ENCODE peak calls at places on chromosomes 3 and 15, in ten cellular contexts. U, G, Q, K, D, I, M, X, W and H are unnamed samples. For H3K4me1, the result is how much of the 10 kb centered on the place peaks cover.

GRCh38 chr3:157794771-157795170 is 291.6 kb upstream of the VEPH1 start:
- DNase-seq in U (no peak), G (no peak), Q (no peak), K (peak), D (peak), I (no peak), M (no peak), X (no peak), W (no peak), H (peak)

GRCh38 chr15:101198031-101198430 is 53.8 kb downstream of the CHSY1 start:
- DNase-seq in U (no peak), G (no peak), Q (no peak), K (no peak), D (no peak), I (no peak), M (no peak), X (no peak), W (no peak), H (no peak)

GRCh38 chr3:86782271-86782670 is 208.7 kb downstream of the VGLL3 start:
- DNase-seq in U (no peak), G (no peak), Q (no peak), K (no peak), D (peak), I (no peak), M (no peak), X (no peak), W (no peak), H (no peak)

GRCh38 chr15:69725957-69726356 is 273.3 kb downstream of the RPLP1 start:
- DNase-seq in U (no peak), G (no peak), Q (peak), K (no peak), D (no peak), I (no peak), M (no peak), X (no peak), W (no peak), H (no peak)

GRCh38 chr3:65979152-65979551 is 59.6 kb downstream of the MAGI1 start:
- DNase-seq in U (no peak), G (no peak), Q (no peak), K (no peak), D (peak), I (no peak), M (no peak), X (no peak), W (no peak), H (peak)

GRCh38 chr15:99925661-99926461 is 192.6 kb upstream of the LYSMD4 start:
- DNase-seq in U (peak), G (peak), Q (peak), K (no peak), D (peak), I (peak), M (no peak), X (peak), W (peak), H (peak)

GRCh38 chr15:81190922-81191507 is 5.7 kb upstream of the IL16 start:
- DNase-seq in U (no peak), G (no peak), Q (no peak), K (no peak), D (no peak), I (no peak), M (no peak), X (no peak), W (no peak), H (no peak)

GRCh38 chr3:42541079-42541478 is 38.6 kb downstream of the VIPR1 start:
- DNase-seq in U (no peak), G (no peak), Q (no peak), K (no peak), D (no peak), I (no peak), M (no peak), X (no peak), W (no peak), H (no peak)

GRCh38 chr3:72048873-72049272 is 263.9 kb upstream of the PROK2 start:
- DNase-seq in U (no peak), G (no peak), Q (no peak), K (no peak), D (no peak), I (no peak), M (no peak), X (no peak), W (no peak), H (no peak)

GRCh38 chr15:65355173-65355982 is 22.4 kb downstream of the IGDCC3 start:
- DNase-seq in U (no peak), G (no peak), Q (no peak), K (peak), D (no peak), I (no peak), M (no peak), X (peak), W (no peak), H (no peak)

GRCh38 chr3:43855674-43856299 is 165.0 kb downstream of the ABHD5 start:
- DNase-seq in U (peak), G (peak), Q (peak), K (peak), D (peak), I (no peak), M (peak), X (peak), W (peak), H (peak)

GRCh38 chr3:37910666-37911400 is 49.2 kb downstream of the CTDSPL start:
- DNase-seq in U (no peak), G (no peak), Q (no peak), K (no peak), D (no peak), I (no peak), M (no peak), X (no peak), W (no peak), H (no peak)

GRCh38 chr15:63586790-63587189 is 10.4 kb upstream of the FBXL22 start:
- DNase-seq in U (no peak), G (no peak), Q (no peak), K (no peak), D (no peak), I (no peak), M (no peak), X (no peak), W (no peak), H (no peak)

GRCh38 chr3:65659396-65659795 is 379.3 kb downstream of the MAGI1 start:
- DNase-seq in U (no peak), G (no peak), Q (no peak), K (no peak), D (no peak), I (no peak), M (no peak), X (no peak), W (no peak), H (no peak)

GRCh38 chr15:25173241-25174028 is 218.6 kb downstream of the SNRPN start:
- DNase-seq in U (no peak), G (no peak), Q (peak), K (peak), D (no peak), I (peak), M (no peak), X (no peak), W (peak), H (no peak)

GRCh38 chr3:25663324-25664065 is 1.2 kb downstream of the TOP2B start:
- DNase-seq in U (peak), G (peak), Q (no peak), K (no peak), D (peak), I (no peak), M (no peak), X (peak), W (no peak), H (peak)

GRCh38 chr3:140627756-140628155 is 50.1 kb upstream of the TRIM42 start:
- DNase-seq in U (no peak), G (no peak), Q (no peak), K (peak), D (peak), I (no peak), M (no peak), X (no peak), W (no peak), H (no peak)

GRCh38 chr15:80325206-80325605 is 73.2 kb upstream of the CTXND1 start:
- DNase-seq in U (no peak), G (no peak), Q (no peak), K (peak), D (no peak), I (no peak), M (no peak), X (no peak), W (no peak), H (no peak)

GRCh38 chr3:192816274-192816853 is 89.0 kb upstream of the FGF12 start:
- DNase-seq in U (no peak), G (peak), Q (no peak), K (no peak), D (peak), I (no peak), M (no peak), X (peak), W (no peak), H (peak)

GRCh38 chr15:98881526-98882517 is 125.8 kb downstream of the PGPEP1L start:
- DNase-seq in U (no peak), G (no peak), Q (no peak), K (no peak), D (peak), I (no peak), M (no peak), X (peak), W (no peak), H (peak)

GRCh38 chr3:156509209-156510174 is 45.4 kb downstream of the SSR3 start:
- DNase-seq in U (no peak), G (peak), Q (no peak), K (no peak), D (peak), I (no peak), M (no peak), X (peak), W (no peak), H (peak)
- TF ChIP-seq CTCF in U (peak), G (peak), Q (peak), K (peak), D (peak), I (peak), M (peak), X (peak), W (peak), H (peak)

DNA sequence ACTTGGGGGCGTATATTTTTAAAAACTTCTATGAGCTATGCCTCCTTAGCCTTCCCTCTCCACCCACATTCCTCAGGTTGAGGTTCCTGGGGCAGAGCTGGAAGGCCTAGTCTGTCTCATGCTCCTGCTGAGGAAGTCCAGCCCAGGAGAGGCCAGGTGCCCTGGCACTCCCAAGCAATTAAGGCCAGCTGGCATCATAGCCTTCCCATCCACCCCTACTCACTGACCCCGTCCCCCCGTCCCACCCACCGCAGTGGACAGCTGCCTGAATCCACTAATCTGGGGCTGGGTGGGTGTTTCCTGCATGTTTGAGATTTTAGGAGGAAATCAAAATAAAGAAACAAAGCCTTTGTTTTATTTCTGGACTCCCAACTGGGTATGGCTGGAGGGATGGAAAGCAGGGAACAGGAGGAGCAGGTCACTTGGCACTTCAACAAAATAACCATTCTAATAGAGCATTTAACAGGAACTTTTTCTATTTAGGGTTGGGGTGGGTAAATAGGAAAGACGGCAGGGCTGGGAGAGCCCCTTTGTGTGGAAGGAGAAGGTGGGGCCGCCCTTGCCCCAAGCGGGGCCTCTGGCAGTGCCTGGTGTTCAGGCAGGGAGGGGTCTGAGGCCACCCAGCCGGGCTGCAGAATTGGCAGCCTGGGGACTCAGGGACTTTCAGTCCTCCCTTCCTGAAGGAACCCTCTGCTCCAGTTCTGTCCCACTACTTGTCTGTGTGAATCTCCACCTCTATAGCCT is 8.5 kb downstream of the MRAS start:
- DNase-seq in U (no peak), G (no peak), Q (no peak), K (no peak), D (peak), I (no peak), M (no peak), X (no peak), W (no peak), H (no peak)
- H3K4me1 ChIP-seq in U (under half), G (under half), Q (under half), K (under half), D (under half), I (half or more), M (under half), X (under half), W (under half), H (under half)

DNA sequence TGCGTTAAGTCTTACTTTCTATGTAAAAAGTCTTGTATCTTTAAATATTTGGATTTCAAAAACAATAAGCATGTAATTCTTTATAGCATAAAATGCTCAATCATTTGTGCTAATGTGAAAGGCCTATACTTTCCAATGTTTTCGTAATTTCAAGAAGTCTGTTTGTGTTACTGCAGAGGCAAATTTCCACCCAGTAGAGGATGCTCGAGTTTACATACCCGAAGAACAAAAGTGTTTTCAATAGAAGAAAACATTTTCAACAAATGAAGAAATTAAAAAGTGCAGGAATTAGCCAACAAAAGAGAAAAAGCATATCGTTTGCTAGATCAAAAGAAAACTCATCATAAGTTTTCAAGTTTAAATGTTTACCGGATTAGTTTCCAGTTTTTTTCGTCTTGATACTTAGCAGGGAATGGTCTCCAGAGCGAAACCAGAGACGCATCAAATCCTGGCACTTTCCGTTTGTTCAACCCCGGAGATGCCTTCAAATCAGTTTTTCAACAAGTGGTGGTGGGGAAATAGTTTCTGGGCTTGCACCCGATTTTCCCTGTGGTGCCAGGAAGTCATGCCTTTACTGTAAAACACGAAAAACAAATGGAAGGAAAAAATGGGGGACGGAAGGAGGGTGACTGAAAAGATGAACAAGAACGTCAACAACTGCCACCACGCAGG is 1.0 kb downstream of the CGGBP1 start:
- DNase-seq in U (peak), G (no peak), Q (no peak), K (peak), D (peak), I (no peak), M (no peak), X (peak), W (no peak), H (peak)
- TF ChIP-seq CTCF in U (no peak), G (no peak), Q (peak), K (peak), D (peak), I (no peak), M (peak), X (peak), W (no peak), H (peak)

DNA sequence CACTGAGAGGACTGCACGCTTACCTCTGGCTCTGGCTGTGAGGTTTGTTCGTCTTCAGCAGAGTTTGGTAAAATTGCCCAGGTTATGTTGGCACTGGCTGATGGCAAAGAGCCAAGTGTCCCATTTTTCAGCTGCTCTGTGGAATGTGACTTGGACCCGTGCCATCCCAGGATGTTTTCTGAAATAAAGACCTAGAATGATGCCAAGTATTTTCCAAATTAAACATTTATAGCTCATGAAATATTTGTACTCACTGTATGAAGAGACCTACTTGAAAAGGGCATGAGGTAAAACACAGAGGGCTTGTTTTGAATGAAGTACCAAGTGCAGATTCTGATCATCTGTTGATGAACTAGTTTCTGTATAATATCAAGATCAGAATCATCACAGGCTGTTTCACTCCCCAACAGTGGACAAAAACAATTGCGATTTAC is 200.5 kb downstream of the STT3B start:
- DNase-seq in U (peak), G (no peak), Q (peak), K (no peak), D (peak), I (no peak), M (no peak), X (no peak), W (no peak), H (peak)
- H3K4me1 ChIP-seq in U (under half), G (under half), Q (under half), K (under half), D (under half), I (under half), M (under half), X (under half), W (under half), H (under half)

DNA sequence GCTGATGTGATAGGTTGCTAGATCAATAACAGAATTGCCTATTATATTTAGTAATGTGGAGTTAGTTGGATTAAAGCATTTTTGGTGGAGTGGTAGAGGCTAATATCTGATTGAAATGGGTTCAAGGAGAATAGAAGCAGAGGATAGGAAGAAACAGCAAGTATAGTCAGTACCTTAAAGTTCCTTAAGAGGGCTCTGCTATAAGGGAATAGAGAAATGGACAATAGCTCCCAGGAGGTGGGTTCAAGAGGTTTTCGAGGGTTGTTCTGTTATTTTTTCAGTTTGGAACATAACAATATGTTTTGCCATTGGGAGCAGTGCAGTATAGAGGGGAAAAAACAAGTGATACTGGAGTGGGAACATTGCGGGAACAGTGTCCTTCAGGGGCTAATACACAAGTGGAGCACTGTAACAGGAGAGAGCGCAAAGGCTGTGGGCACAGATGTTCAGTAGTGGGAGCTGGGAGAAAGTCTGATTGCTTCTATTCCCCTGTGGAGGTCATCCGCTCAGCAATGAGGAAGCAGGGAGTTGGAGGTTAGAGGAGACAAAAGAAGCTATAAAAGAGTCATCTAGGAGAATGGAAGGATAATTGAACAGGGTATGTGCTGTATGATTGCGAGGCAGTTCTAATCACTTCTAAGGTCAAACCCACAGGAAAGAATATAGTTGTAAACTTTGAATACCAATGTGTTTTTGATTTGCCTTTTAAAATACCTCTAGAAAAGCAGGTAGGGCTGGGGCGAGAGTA is 3.3 kb downstream of the MRPS11 start:
- DNase-seq in U (no peak), G (no peak), Q (peak), K (no peak), D (no peak), I (no peak), M (no peak), X (no peak), W (no peak), H (no peak)
- TF ChIP-seq CTCF in U (no peak), G (no peak), Q (no peak), K (peak), D (no peak), I (no peak), M (no peak), X (no peak), W (no peak), H (no peak)

GRCh38 chr3:172312711-172313110 is 135.5 kb downstream of the GHSR start:
- DNase-seq in U (no peak), G (no peak), Q (no peak), K (no peak), D (no peak), I (no peak), M (no peak), X (no peak), W (no peak), H (no peak)
- H3K4me1 ChIP-seq in U (under half), G (under half), Q (under half), K (under half), D (under half), I (half or more), M (under half), X (under half), W (under half), H (under half)

DNA sequence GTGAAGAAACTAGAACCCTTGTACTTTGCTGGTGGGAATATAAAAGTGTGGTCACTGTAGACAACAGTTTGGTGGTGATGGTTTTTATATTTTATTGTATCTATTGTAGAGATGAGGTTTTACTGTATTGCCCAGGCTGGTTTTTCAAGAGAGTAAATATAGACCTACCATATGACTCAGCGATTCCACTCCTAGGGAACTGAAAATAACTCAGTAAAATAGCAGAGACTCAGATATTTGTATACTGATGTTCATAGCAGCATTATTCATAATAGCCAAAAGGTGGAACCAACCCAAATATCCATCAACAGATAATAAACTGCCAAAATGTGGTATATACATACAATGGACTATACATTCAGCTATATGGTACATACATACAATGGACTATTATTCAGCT is 68.8 kb upstream of the IL12A start:
- DNase-seq in U (no peak), G (no peak), Q (no peak), K (no peak), D (peak), I (no peak), M (no peak), X (no peak), W (no peak), H (peak)
- TF ChIP-seq CTCF in U (no peak), G (no peak), Q (no peak), K (no peak), D (no peak), I (no peak), M (no peak), X (no peak), W (no peak), H (no peak)

DNA sequence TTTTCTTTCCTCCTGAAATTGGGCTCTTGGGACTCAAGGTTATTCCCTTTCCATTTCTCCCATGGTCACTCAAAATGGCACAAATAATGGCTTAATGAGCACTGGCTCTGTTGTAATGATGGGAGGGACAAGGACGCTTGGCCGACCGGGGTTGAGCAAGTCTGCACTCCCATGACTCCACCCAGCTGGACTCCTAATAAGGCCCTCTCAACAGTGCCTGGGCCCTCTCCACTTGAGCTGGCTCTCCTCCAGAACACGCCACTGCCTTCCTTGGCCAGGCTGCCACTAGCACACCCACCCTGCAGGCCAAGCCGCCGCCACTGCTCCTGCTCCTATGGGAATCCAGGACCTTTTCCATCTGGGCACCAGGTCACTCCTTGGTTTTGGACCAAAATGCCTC is 42.3 kb downstream of the ADCY5 start:
- DNase-seq in U (peak), G (no peak), Q (peak), K (no peak), D (no peak), I (peak), M (peak), X (no peak), W (peak), H (no peak)
- H3K4me1 ChIP-seq in U (under half), G (under half), Q (under half), K (under half), D (under half), I (under half), M (under half), X (under half), W (under half), H (under half)

GRCh38 chr3:63791974-63792373 is 27.1 kb upstream of the C3orf49 start:
- DNase-seq in U (no peak), G (no peak), Q (no peak), K (peak), D (peak), I (no peak), M (no peak), X (peak), W (no peak), H (peak)
- TF ChIP-seq CTCF in U (no peak), G (peak), Q (peak), K (peak), D (peak), I (no peak), M (peak), X (peak), W (no peak), H (peak)